ENCODE peak calls at places on chromosomes 13 and 19, in nine cellular contexts. M is suprapubic skin, I is H1, U is sigmoid colon, L is GM12878, Z is HepG2, F is transverse colon, W is K562, Y is esophagus muscularis mucosa. A is an unnamed sample.

GRCh38 chr19:35351441-35352176 is 3.9 kb downstream of the FFAR1 start:
- DNase-seq in M (peak), I (peak), U (peak), L (no peak), Z (no peak), F (no peak), W (no peak), Y (no peak), A (no peak)

GRCh38 chr13:22114630-22115311 is 443.9 kb downstream of the FGF9 start:
- DNase-seq in M (no peak), I (no peak), U (no peak), L (peak), Z (no peak), F (no peak), W (no peak), Y (no peak), A (no peak)

GRCh38 chr13:32917504-32917903 is 98.7 kb upstream of the KL start:
- DNase-seq in M (no peak), I (no peak), U (no peak), L (peak), Z (no peak), F (no peak), W (no peak), Y (no peak), A (no peak)

GRCh38 chr19:38707512-38708114 is 36.7 kb downstream of the CAPN12 start:
- DNase-seq in M (no peak), I (no peak), U (peak), L (no peak), Z (peak), F (no peak), W (no peak), Y (no peak), A (peak)

GRCh38 chr19:38786572-38787265 is 2.3 kb upstream of the LGALS7B start:
- DNase-seq in M (no peak), I (no peak), U (no peak), L (no peak), Z (no peak), F (no peak), W (no peak), Y (no peak), A (no peak)

GRCh38 chr13:98909016-98909415 is 68.8 kb downstream of the DOCK9 start:
- DNase-seq in M (no peak), I (no peak), U (no peak), L (no peak), Z (no peak), F (no peak), W (no peak), Y (no peak), A (no peak)

GRCh38 chr13:33015791-33016323 is 366 bp upstream of the KL start:
- DNase-seq in M (peak), I (peak), U (no peak), L (no peak), Z (no peak), F (peak), W (no peak), Y (no peak), A (peak)

GRCh38 chr13:27770809-27771208 is 21.5 kb upstream of the GSX1 start:
- DNase-seq in M (no peak), I (no peak), U (no peak), L (no peak), Z (peak), F (peak), W (no peak), Y (no peak), A (no peak)

GRCh38 chr13:71303144-71303543 is 563.9 kb downstream of the DACH1 start:
- DNase-seq in M (no peak), I (no peak), U (no peak), L (no peak), Z (no peak), F (no peak), W (no peak), Y (no peak), A (no peak)

GRCh38 chr13:69970521-69970920 is 137.1 kb upstream of the ATXN8OS start:
- DNase-seq in M (no peak), I (no peak), U (no peak), L (no peak), Z (no peak), F (no peak), W (no peak), Y (no peak), A (no peak)

GRCh38 chr13:91946498-91947070 is 548.2 kb downstream of the GPC5 start:
- DNase-seq in M (no peak), I (no peak), U (no peak), L (no peak), Z (peak), F (no peak), W (no peak), Y (no peak), A (no peak)

DNA sequence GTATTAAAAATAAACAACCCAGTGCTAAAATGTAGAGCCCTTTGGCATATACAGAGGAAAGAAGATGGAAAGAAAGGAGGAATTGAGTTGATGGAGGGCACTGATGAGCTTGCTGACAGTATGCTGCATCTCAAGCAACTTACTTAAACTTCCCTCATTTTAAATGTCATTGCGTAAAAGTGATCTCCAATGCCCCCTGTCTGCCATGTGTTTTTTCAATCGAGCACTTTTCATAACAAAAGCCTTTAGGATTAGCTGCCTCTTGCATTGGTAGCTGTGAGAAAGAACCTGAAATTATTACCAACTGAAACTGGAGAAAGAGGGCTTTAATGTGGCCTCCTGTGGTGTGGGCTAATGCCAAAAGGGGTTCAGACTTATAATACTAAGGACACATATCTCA is 541.6 kb downstream of the SUCLA2 start:
- DNase-seq in M (no peak), I (no peak), U (no peak), L (no peak), Z (no peak), F (no peak), W (no peak), Y (no peak), A (no peak)
- TF ChIP-seq EP300 in M (no peak), I (no peak), U (no peak), L (no peak), Z (no peak), F (no peak), W (no peak), Y (no peak), A (no peak)

GRCh38 chr19:58326914-58327726 is at the start of gene ZSCAN22:
- DNase-seq in M (peak), I (peak), U (peak), L (peak), Z (peak), F (peak), W (peak), Y (peak), A (peak)
- TF ChIP-seq POLR2A in M (no peak), I (no peak), U (peak), L (peak), Z (peak), F (peak), W (peak), Y (peak), A (no peak)

GRCh38 chr19:6691342-6691741 is 21.4 kb upstream of the TNFSF14 start:
- DNase-seq in M (no peak), I (no peak), U (no peak), L (no peak), Z (no peak), F (no peak), W (no peak), Y (no peak), A (no peak)
- TF ChIP-seq POLR2AphosphoS5 in M (no peak), I (no peak), U (no peak), L (no peak), Z (no peak), F (no peak), W (no peak), Y (no peak), A (no peak)

GRCh38 chr19:49290517-49290916 is 34.5 kb downstream of the SLC6A16 start:
- DNase-seq in M (no peak), I (no peak), U (no peak), L (no peak), Z (no peak), F (no peak), W (no peak), Y (no peak), A (no peak)
- TF ChIP-seq EP300 in M (no peak), I (no peak), U (no peak), L (no peak), Z (no peak), F (no peak), W (no peak), Y (no peak), A (no peak)

GRCh38 chr19:36423925-36424324 is 5.5 kb upstream of the ZFP82 start:
- DNase-seq in M (no peak), I (no peak), U (no peak), L (no peak), Z (no peak), F (no peak), W (no peak), Y (no peak), A (no peak)
- TF ChIP-seq POLR2A in M (no peak), I (no peak), U (no peak), L (no peak), Z (no peak), F (no peak), W (no peak), Y (no peak), A (no peak)

DNA sequence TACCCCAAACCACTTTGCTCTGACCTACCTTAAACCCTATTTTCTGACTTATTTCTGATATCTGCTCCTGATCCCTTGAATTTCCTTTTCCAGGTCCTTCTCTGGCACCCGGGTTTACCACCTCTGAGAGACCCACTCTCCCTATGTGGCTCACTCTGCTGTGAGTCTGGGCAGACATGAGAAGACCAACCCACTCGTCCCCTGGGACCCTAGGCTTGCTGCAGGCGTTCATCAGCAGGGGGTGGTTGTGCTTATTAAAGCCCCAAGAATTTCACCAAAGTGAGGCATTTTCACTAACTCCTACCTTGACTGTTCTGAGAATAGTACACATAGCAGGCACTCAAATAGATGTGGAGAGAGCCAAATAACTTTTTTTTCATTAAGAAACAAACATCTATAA is 220.1 kb downstream of the KLF12 start:
- DNase-seq in M (no peak), I (no peak), U (no peak), L (no peak), Z (no peak), F (no peak), W (no peak), Y (no peak), A (no peak)
- TF ChIP-seq POLR2AphosphoS5 in M (no peak), I (no peak), U (no peak), L (no peak), Z (no peak), F (no peak), W (no peak), Y (no peak), A (no peak)

GRCh38 chr13:45325806-45326205 is 15.2 kb downstream of the TPT1 start:
- DNase-seq in M (no peak), I (no peak), U (no peak), L (no peak), Z (peak), F (no peak), W (no peak), Y (no peak), A (no peak)
- TF ChIP-seq EP300 in M (no peak), I (no peak), U (no peak), L (no peak), Z (no peak), F (no peak), W (no peak), Y (no peak), A (no peak)

DNA sequence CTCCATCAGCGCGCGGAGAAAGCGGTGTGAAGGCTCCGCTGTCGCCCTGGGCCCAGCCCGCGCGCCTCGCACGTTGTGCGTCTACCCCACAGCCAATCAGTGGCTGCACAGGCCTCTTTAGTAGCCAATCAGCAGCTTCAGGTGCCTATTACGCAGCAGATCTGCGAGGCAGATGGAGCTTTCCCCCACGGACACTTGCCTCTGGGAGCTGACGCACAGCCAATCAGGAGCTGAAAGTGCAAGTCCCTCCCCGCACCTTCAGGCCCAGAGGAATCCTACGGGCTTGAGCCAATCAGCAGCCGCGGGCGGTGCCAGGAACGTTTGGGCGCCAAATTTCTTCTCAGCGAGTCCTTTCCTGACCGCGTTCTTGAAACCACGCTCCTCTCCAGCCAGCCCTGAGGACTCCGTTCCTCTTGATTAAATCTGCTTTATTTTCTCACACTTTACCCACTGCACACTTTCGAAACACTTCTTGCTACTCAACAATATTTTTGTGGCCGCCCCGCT is 39.9 kb downstream of the SIGLEC7 start:
- DNase-seq in M (no peak), I (no peak), U (no peak), L (no peak), Z (no peak), F (no peak), W (no peak), Y (no peak), A (no peak)
- TF ChIP-seq POLR2A in M (no peak), I (no peak), U (no peak), L (no peak), Z (no peak), F (no peak), W (no peak), Y (no peak), A (no peak)

A was measured in stomach.